ENCODE peak calls at places on chromosomes 13 and 19, in eight cellular contexts. T is stimulated activated CD4-positive, alpha-beta T cell treated with anti-CD3 and anti-CD28 coated beads, Interleukin-2, amount 100 ng/mL, for 48 hours; A is GM13976; S is hepatic stellate cell; D is lower leg skin; F is activated T-helper 1 cell treated with anti-CD3 and anti-CD28 coated beads, Interleukin-2, amount 50 U/mL, for 16 hours; C is GM04504; H is pancreas. J is an unnamed sample.
A peak's percentile ranks its signal among the peaks of the same experiment; 100 is the strongest.

GRCh38 chr19:47445527-47445926 is 26.2 kb downstream of the SLC8A2 start:
- DNase-seq in T (no peak), A (no peak), S (no peak), D (no peak), F (no peak), C (no peak), H (no peak), J (no peak)

GRCh38 chr13:39419866-39420265 is 183.1 kb downstream of the LHFPL6 start:
- DNase-seq in T (no peak), A (no peak), S (no peak), D (no peak), F (no peak), C (no peak), H (no peak), J (no peak)

GRCh38 chr13:93625536-93625935 is 398.9 kb downstream of the GPC6 start:
- DNase-seq in T (no peak), A (no peak), S (no peak), D (no peak), F (no peak), C (no peak), H (no peak), J (no peak)

GRCh38 chr13:48316826-48317510 is 13.4 kb downstream of the RB1 start:
- DNase-seq in T (no peak), A (no peak), S (no peak), D (no peak), F (no peak), C (no peak), H (no peak), J (no peak)

GRCh38 chr19:50551713-50552187 is 16.5 kb downstream of the LRRC4B start:
- DNase-seq in T (no peak), A (no peak), S (no peak), D (no peak), F (no peak), C (no peak), H (no peak), J (no peak)

GRCh38 chr19:7515471-7516226 is at the start of gene ZNF358:
- DNase-seq in T (no peak), A (peak; percentile 96), S (peak; percentile 91), D (peak; percentile 93), F (peak; percentile 20), C (no peak), H (peak; percentile 61), J (peak; percentile 59)

GRCh38 chr19:3369337-3370213 is 3.2 kb downstream of the NFIC start:
- DNase-seq in T (no peak), A (peak; percentile 76), S (peak; percentile 82), D (no peak), F (no peak), C (no peak), H (no peak), J (peak; percentile 67)

GRCh38 chr13:97978661-97979450 is 25.4 kb downstream of the IPO5 start:
- DNase-seq in T (no peak), A (no peak), S (peak; percentile 24), D (no peak), F (no peak), C (peak; percentile 46), H (no peak), J (peak; percentile 80)

GRCh38 chr19:10706990-10707389 is 5.8 kb downstream of the QTRT1 start:
- DNase-seq in T (no peak), A (no peak), S (no peak), D (no peak), F (no peak), C (no peak), H (no peak), J (peak; percentile 12)

GRCh38 chr19:4199699-4200293 is 17.3 kb downstream of the ANKRD24 start:
- DNase-seq in T (no peak), A (no peak), S (no peak), D (no peak), F (no peak), C (no peak), H (no peak), J (no peak)